ENCODE peak calls at places on chromosomes 4 and X, in ten cellular contexts. W, E, V, L, T, J, G, R, C and Q are unnamed samples.

GRCh38 chr4:16140520-16141249 is 56.9 kb upstream of the PROM1 start:
- ATAC-seq in T (no peak), R (no peak), C (no peak), E (no peak), J (peak; percentile 93), L (no peak), W (peak; percentile 89), G (peak; percentile 68), V (peak; percentile 85), Q (no peak)

GRCh38 chrX:134764202-134764785 is 106.0 kb upstream of the PLAC1 start:
- ATAC-seq in E (peak; percentile 95), T (no peak), V (peak; percentile 93), W (peak; percentile 34), L (no peak), C (no peak), R (peak; percentile 78), G (peak; percentile 96), J (no peak), Q (peak; percentile 72)

GRCh38 chrX:84047339-84047738 is 140.7 kb downstream of the RPS6KA6 start:
- ATAC-seq in E (no peak), W (no peak), V (peak; percentile 25), R (no peak), L (no peak), J (peak; percentile 15), C (no peak), T (no peak), G (peak; percentile 47), Q (no peak)

GRCh38 chr4:109752545-109752944 is 22.7 kb upstream of the PLA2G12A start:
- ATAC-seq in R (no peak), T (no peak), L (no peak), W (no peak), J (no peak), G (no peak), C (no peak), E (no peak), V (no peak), Q (peak; percentile 48)

GRCh38 chr4:40349561-40350198 is 14.5 kb downstream of the CHRNA9 start:
- ATAC-seq in E (peak; percentile 80), G (peak; percentile 36), L (no peak), C (no peak), V (no peak), R (no peak), J (peak; percentile 74), T (no peak), W (no peak), Q (peak; percentile 56)

GRCh38 chr4:157886650-157887049 is 286.2 kb downstream of the GASK1B start:
- ATAC-seq in G (no peak), W (no peak), J (no peak), T (no peak), V (no peak), R (no peak), L (no peak), E (no peak), C (no peak), Q (no peak)

GRCh38 chrX:53135581-53135980 is 41.6 kb downstream of the KANTR start:
- ATAC-seq in V (no peak), T (no peak), G (no peak), W (no peak), L (no peak), E (no peak), R (no peak), C (no peak), J (no peak), Q (no peak)

GRCh38 chrX:49656554-49656953 is 39.2 kb downstream of the PAGE1 start:
- ATAC-seq in E (no peak), R (no peak), J (no peak), C (no peak), V (no peak), L (no peak), T (no peak), W (no peak), G (no peak), Q (no peak)

GRCh38 chr4:43843501-43843900 is 605.1 kb downstream of the KCTD8 start:
- ATAC-seq in T (no peak), V (peak; percentile 77), J (no peak), E (no peak), G (no peak), W (no peak), C (no peak), R (no peak), L (no peak), Q (no peak)

GRCh38 chr4:138866314-138866713 is 149.3 kb upstream of the NOCT start:
- ATAC-seq in G (no peak), T (peak; percentile 19), C (no peak), J (no peak), R (no peak), L (no peak), W (no peak), E (no peak), V (no peak), Q (no peak)

GRCh38 chr4:38768968-38769394 is 13.8 kb downstream of the TLR10 start:
- ATAC-seq in T (peak; percentile 43), L (no peak), R (no peak), G (no peak), E (no peak), V (no peak), W (no peak), C (no peak), J (peak; percentile 73), Q (no peak)

GRCh38 chr4:98919996-98920395 is 8.9 kb downstream of the EIF4E start:
- ATAC-seq in T (no peak), G (no peak), J (no peak), W (no peak), R (no peak), L (no peak), C (no peak), V (peak; percentile 67), E (no peak), Q (no peak)

GRCh38 chr4:128332086-128332485 is 44.5 kb upstream of the PGRMC2 start:
- ATAC-seq in J (no peak), R (no peak), E (no peak), V (no peak), G (no peak), L (no peak), W (no peak), T (no peak), C (no peak), Q (no peak)

GRCh38 chr4:56445699-56446098 is 9.6 kb downstream of the PAICS start:
- ATAC-seq in E (no peak), T (no peak), W (peak; percentile 41), G (no peak), L (no peak), V (no peak), J (no peak), C (no peak), R (no peak), Q (no peak)

GRCh38 chr4:82721819-82722423 is 76.7 kb downstream of the SCD5 start:
- ATAC-seq in J (peak; percentile 78), L (peak; percentile 52), E (peak; percentile 83), V (peak; percentile 81), R (peak; percentile 61), W (peak; percentile 70), C (peak; percentile 66), T (peak; percentile 72), G (peak; percentile 85), Q (no peak)

GRCh38 chrX:39196192-39197102 is 395.2 kb downstream of the MID1IP1 start:
- ATAC-seq in E (peak; percentile 88), V (no peak), G (no peak), W (peak; percentile 58), J (peak; percentile 88), T (peak; percentile 61), C (no peak), R (peak; percentile 89), L (no peak), Q (peak; percentile 95)

GRCh38 chrX:727738-728621 is 97.4 kb downstream of the SHOX start:
- ATAC-seq in J (no peak), R (no peak), L (no peak), E (no peak), V (no peak), C (no peak), G (peak; percentile 93), W (no peak), T (no peak), Q (peak; percentile 3)

GRCh38 chrX:2351999-2352995 is 148.5 kb downstream of the DHRSX start:
- ATAC-seq in C (no peak), L (peak; percentile 56), E (peak; percentile 49), G (peak; percentile 79), T (peak; percentile 85), V (peak; percentile 83), R (no peak), W (no peak), J (no peak), Q (peak; percentile 88)

GRCh38 chr4:15833801-15834200 is 55.7 kb downstream of the CD38 start:
- ATAC-seq in G (no peak), W (no peak), C (peak; percentile 33), T (peak; percentile 92), L (peak; percentile 29), E (no peak), R (no peak), V (no peak), J (no peak), Q (no peak)

GRCh38 chr4:125433453-125433852 is 118.7 kb downstream of the FAT4 start:
- ATAC-seq in T (peak; percentile 55), L (no peak), E (no peak), C (no peak), W (peak; percentile 14), R (no peak), J (no peak), G (no peak), V (no peak), Q (no peak)

GRCh38 chr4:27278615-27279014 is 418.0 kb downstream of the STIM2 start:
- ATAC-seq in J (no peak), E (no peak), V (no peak), W (peak; percentile 44), C (no peak), R (no peak), G (no peak), T (no peak), L (no peak), Q (no peak)

GRCh38 chr4:165115301-165115700 is 2.6 kb upstream of the TMEM192 start:
- ATAC-seq in W (no peak), V (no peak), C (no peak), R (no peak), E (no peak), G (no peak), T (no peak), L (no peak), J (no peak), Q (no peak)

GRCh38 chrX:46250151-46250550 is 295.1 kb downstream of the ZNF674 start:
- ATAC-seq in G (no peak), L (no peak), J (no peak), R (no peak), V (no peak), T (no peak), C (no peak), W (no peak), E (no peak), Q (no peak)

GRCh38 chrX:9486786-9487185 is 21.9 kb downstream of the TBL1X start:
- ATAC-seq in V (no peak), W (no peak), G (no peak), L (no peak), J (no peak), E (no peak), R (no peak), T (no peak), C (no peak), Q (no peak)

GRCh38 chr4:93475730-93476129 is 352.8 kb upstream of the ATOH1 start:
- ATAC-seq in L (no peak), C (no peak), J (no peak), V (peak; percentile 67), W (no peak), T (no peak), R (no peak), E (no peak), G (no peak), Q (no peak)

GRCh38 chr4:99076292-99076976 is 12.2 kb downstream of the ADH5 start:
- ATAC-seq in J (no peak), E (no peak), T (no peak), R (no peak), C (no peak), G (no peak), V (no peak), L (no peak), W (no peak), Q (no peak)

GRCh38 chrX:49043220-49043986 is at the start of gene TFE3:
- ATAC-seq in J (peak; percentile 89), C (peak; percentile 94), E (peak; percentile 92), T (peak; percentile 94), W (peak; percentile 87), L (peak; percentile 96), G (peak; percentile 88), R (peak; percentile 89), V (peak; percentile 78), Q (peak; percentile 92)

GRCh38 chr4:74133786-74134499 is 24.0 kb upstream of the MTHFD2L start:
- ATAC-seq in J (peak; percentile 100), T (peak; percentile 95), E (no peak), C (peak; percentile 84), R (no peak), L (peak; percentile 71), G (peak; percentile 97), V (peak; percentile 99), W (peak; percentile 99), Q (peak; percentile 52)